ENCODE peak calls at places on chromosome 3, in nine cellular contexts. D, R, H, B, O, M, V, G and Q are unnamed samples. For H3K36me3, the result is how much of the 10 kb centered on the place peaks cover.

GRCh38 chr3:154095832-154096421 is 25.3 kb upstream of the ARHGEF26 start:
- DNase-seq in O (no peak), R (no peak), H (no peak), D (no peak), V (no peak), G (no peak), M (no peak), B (no peak), Q (no peak)

GRCh38 chr3:49112262-49112661 is 7.7 kb upstream of the QARS1 start:
- DNase-seq in D (no peak), B (no peak), R (no peak), H (no peak), O (no peak), G (no peak), M (no peak), V (no peak), Q (no peak)

GRCh38 chr3:157393076-157393475 is 43.6 kb upstream of the PTX3 start:
- DNase-seq in M (no peak), D (no peak), H (no peak), B (no peak), R (no peak), O (no peak), V (no peak), G (no peak), Q (no peak)

GRCh38 chr3:158352551-158352950 is 218.4 kb upstream of the MLF1 start:
- DNase-seq in H (no peak), D (no peak), O (no peak), V (no peak), B (no peak), M (no peak), R (no peak), G (no peak), Q (no peak)

GRCh38 chr3:23533596-23534386 is 272.0 kb upstream of the UBE2E1 start:
- DNase-seq in G (no peak), B (peak), D (no peak), V (no peak), R (no peak), M (no peak), O (no peak), H (no peak), Q (no peak)

GRCh38 chr3:105812194-105812586 is 56.6 kb downstream of the CBLB start:
- DNase-seq in O (no peak), B (no peak), R (no peak), D (no peak), G (no peak), V (no peak), H (no peak), M (no peak), Q (no peak)

GRCh38 chr3:182902236-182902635 is 78.1 kb downstream of the DCUN1D1 start:
- DNase-seq in M (no peak), B (no peak), V (no peak), O (no peak), D (no peak), R (no peak), G (no peak), H (no peak), Q (no peak)

GRCh38 chr3:47612879-47613278 is 34.2 kb upstream of the CSPG5 start:
- DNase-seq in R (no peak), D (no peak), O (no peak), H (no peak), M (no peak), G (no peak), V (no peak), B (no peak), Q (no peak)

GRCh38 chr3:154778057-154778456 is 302.1 kb upstream of the MME start:
- DNase-seq in B (no peak), V (no peak), H (no peak), M (no peak), O (no peak), G (no peak), D (no peak), R (no peak), Q (no peak)

GRCh38 chr3:131421301-131421700 is 39.7 kb downstream of the NUDT16 start:
- DNase-seq in O (no peak), V (no peak), M (no peak), G (no peak), R (no peak), B (no peak), H (no peak), D (no peak), Q (no peak)

GRCh38 chr3:23075478-23075877 is 127.6 kb upstream of the UBE2E2 start:
- DNase-seq in B (no peak), V (no peak), M (no peak), R (no peak), D (no peak), O (no peak), H (no peak), G (no peak), Q (no peak)

GRCh38 chr3:186054481-186055399 is 54.1 kb downstream of the ETV5 start:
- DNase-seq in O (no peak), G (no peak), R (no peak), V (no peak), B (no peak), D (no peak), M (no peak), H (no peak), Q (no peak)

GRCh38 chr3:9070961-9071360 is 107.7 kb upstream of the RAD18 start:
- DNase-seq in O (no peak), H (no peak), D (no peak), B (no peak), M (no peak), R (no peak), G (no peak), V (no peak), Q (no peak)

GRCh38 chr3:179729981-179730380 is 77.1 kb downstream of the USP13 start:
- DNase-seq in O (no peak), G (no peak), H (no peak), V (no peak), D (no peak), R (no peak), B (no peak), M (no peak), Q (no peak)

GRCh38 chr3:182935803-182936202 is 44.5 kb downstream of the DCUN1D1 start:
- DNase-seq in V (no peak), R (no peak), H (no peak), O (no peak), M (no peak), D (no peak), B (no peak), G (no peak), Q (no peak)

GRCh38 chr3:31565288-31565687 is 32.6 kb downstream of the STT3B start:
- DNase-seq in B (no peak), O (no peak), G (no peak), D (no peak), M (no peak), H (no peak), R (no peak), V (no peak), Q (no peak)

GRCh38 chr3:40745381-40746106 is 220.8 kb downstream of the ZNF621 start:
- DNase-seq in H (no peak), R (no peak), V (no peak), B (no peak), M (no peak), G (no peak), D (no peak), O (no peak), Q (no peak)

GRCh38 chr3:99818818-99819217 is 1.2 kb downstream of the CMSS1 start:
- DNase-seq in G (no peak), V (no peak), R (no peak), O (no peak), H (no peak), B (no peak), D (no peak), M (no peak), Q (no peak)

GRCh38 chr3:99817047-99817436 is 620 bp upstream of the CMSS1 start:
- DNase-seq in V (peak), H (peak), B (no peak), M (peak), R (no peak), D (no peak), G (peak), O (peak), Q (no peak)

GRCh38 chr3:99817437-99818240 is at the start of gene CMSS1:
- DNase-seq in G (peak), M (peak), B (peak), R (peak), H (peak), O (peak), V (peak), D (peak), Q (peak)
- TF ChIP-seq POLR2A in G (no peak), M (peak), B (no peak), R (no peak), H (peak), O (peak), V (peak), D (no peak), Q (peak)

DNA sequence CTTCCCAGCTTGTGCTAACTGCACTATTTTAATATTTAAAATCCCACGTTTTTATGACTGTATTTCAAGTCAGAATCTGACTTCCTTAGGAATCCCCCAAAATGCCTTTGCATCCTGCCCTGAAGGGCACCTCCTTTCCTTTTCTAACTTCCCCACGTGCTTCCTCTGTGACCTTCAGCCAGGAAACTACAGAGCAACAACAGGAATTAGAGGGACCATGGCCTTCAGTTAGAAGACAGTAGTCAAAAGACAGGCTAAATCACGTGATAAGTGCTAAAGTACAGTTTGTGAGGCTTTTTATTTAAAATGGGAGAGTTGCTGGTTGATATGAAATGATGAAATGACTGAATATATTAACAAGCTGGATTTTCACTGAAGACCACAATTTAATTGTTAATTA is 11.8 kb upstream of the ABHD10 start:
- DNase-seq in R (no peak), B (no peak), V (no peak), M (no peak), D (no peak), G (no peak), H (no peak), O (no peak), Q (no peak)
- H3K4me3 ChIP-seq in R (no peak), B (no peak), V (no peak), M (no peak), D (no peak), G (no peak), H (no peak), O (no peak), Q (no peak)

GRCh38 chr3:127578168-127578567 is 12.4 kb downstream of the TPRA1 start:
- DNase-seq in O (no peak), B (no peak), H (no peak), D (no peak), R (no peak), G (no peak), V (no peak), M (no peak), Q (no peak)

GRCh38 chr3:127578802-127579201 is 11.7 kb downstream of the TPRA1 start:
- DNase-seq in D (no peak), V (no peak), G (no peak), O (no peak), R (no peak), M (no peak), H (no peak), B (no peak), Q (no peak)

GRCh38 chr3:127577448-127577847 is 13.1 kb downstream of the TPRA1 start:
- DNase-seq in V (no peak), G (no peak), O (no peak), H (no peak), B (no peak), R (no peak), D (no peak), M (no peak), Q (no peak)

GRCh38 chr3:127584734-127585133 is 5.8 kb downstream of the TPRA1 start:
- DNase-seq in D (no peak), H (no peak), G (no peak), R (no peak), M (no peak), V (no peak), O (no peak), B (no peak), Q (no peak)

GRCh38 chr3:127580327-127581060 is 10.0 kb downstream of the TPRA1 start:
- DNase-seq in V (no peak), M (no peak), D (no peak), G (no peak), B (no peak), O (no peak), R (no peak), H (no peak), Q (no peak)
- H3K36me3 ChIP-seq in V (under half), M (under half), D (under half), G (under half), B (under half), O (under half), R (under half), H (under half), Q (under half)

GRCh38 chr3:196632033-196632751 is 7.3 kb upstream of the NRROS start:
- DNase-seq in D (peak), G (peak), V (peak), O (peak), B (peak), H (peak), M (peak), R (peak), Q (peak)
- TF ChIP-seq POLR2A in D (peak), G (no peak), V (peak), O (peak), B (peak), H (peak), M (peak), R (no peak), Q (peak)

GRCh38 chr3:21722301-21722700 is 28.7 kb downstream of the ZNF385D start:
- DNase-seq in V (no peak), G (no peak), O (no peak), H (no peak), M (no peak), D (no peak), B (no peak), R (no peak), Q (no peak)
- H3K4me3 ChIP-seq in V (no peak), G (no peak), O (no peak), H (no peak), M (no peak), D (no peak), B (no peak), R (no peak), Q (no peak)

DNA sequence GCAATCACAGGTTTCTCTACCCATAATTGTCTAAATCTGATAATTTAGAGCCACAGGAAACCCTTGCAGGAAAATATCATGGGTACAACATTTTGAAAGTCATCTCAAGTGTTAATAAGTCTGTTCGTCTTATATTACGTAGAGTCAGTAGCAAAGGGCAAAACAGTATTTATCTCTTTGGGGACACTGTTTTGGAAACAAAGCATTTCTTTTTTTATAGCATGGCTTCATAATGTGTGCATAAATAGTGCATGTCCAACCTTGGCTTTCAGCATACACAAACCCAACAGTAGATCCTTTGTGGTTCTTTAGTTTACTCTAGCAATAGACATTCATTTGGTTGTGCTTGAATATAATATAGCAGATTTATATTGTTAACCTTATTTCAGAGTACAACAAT is 24.0 kb downstream of the ST3GAL6 start:
- DNase-seq in B (no peak), O (no peak), H (no peak), V (no peak), G (no peak), M (no peak), D (no peak), R (no peak), Q (no peak)
- H3K36me3 ChIP-seq in B (under half), O (under half), H (under half), V (under half), G (under half), M (under half), D (under half), R (under half), Q (under half)